ENCODE peak calls at places on chromosomes 5 and 9, in eight cellular contexts. H is prostate gland; N is mesenteric fat pad; X is activated naive CD8-positive, alpha-beta T cell treated with anti-CD3 and anti-CD28 coated beads, Interleukin-2, amount 50 U/mL, for 24 hours; G is stimulated activated CD8-positive, alpha-beta memory T cell treated with anti-CD3 and anti-CD28 coated beads, Interleukin-15, amount 100 ng/mL, for 4 hours; B is endothelial cell; E is CD4-positive, alpha-beta T cell; U is amniotic stem cell. P is an unnamed sample.

GRCh38 chr5:160021818-160022446 is 13.0 kb downstream of the TTC1 start:
- DNase-seq in H (peak), N (no peak), X (peak), G (no peak), B (peak), E (peak), U (peak), P (peak)

GRCh38 chr5:132011561-132012384 is at the start of gene ACSL6:
- DNase-seq in H (no peak), N (no peak), X (peak), G (no peak), B (peak), E (no peak), U (no peak), P (peak)

GRCh38 chr5:128455861-128456361 is 82.1 kb downstream of the FBN2 start:
- DNase-seq in H (no peak), N (no peak), X (no peak), G (no peak), B (no peak), E (no peak), U (no peak), P (no peak)

GRCh38 chr5:145360936-145361335 is 474.2 kb downstream of the PRELID2 start:
- DNase-seq in H (no peak), N (no peak), X (no peak), G (no peak), B (no peak), E (no peak), U (no peak), P (no peak)

GRCh38 chr5:35902032-35902681 is 36.3 kb downstream of the CAPSL start:
- DNase-seq in H (no peak), N (no peak), X (no peak), G (no peak), B (no peak), E (no peak), U (no peak), P (no peak)

GRCh38 chr5:131460867-131461572 is 174.0 kb downstream of the RAPGEF6 start:
- DNase-seq in H (no peak), N (no peak), X (no peak), G (no peak), B (no peak), E (no peak), U (no peak), P (no peak)

GRCh38 chr9:113844466-113844865 is 31.6 kb upstream of the ZNF618 start:
- DNase-seq in H (no peak), N (no peak), X (no peak), G (no peak), B (no peak), E (no peak), U (no peak), P (no peak)

GRCh38 chr5:53335115-53335514 is 145.3 kb upstream of the FST start:
- DNase-seq in H (no peak), N (no peak), X (no peak), G (no peak), B (peak), E (no peak), U (no peak), P (peak)

GRCh38 chr5:154756871-154757646 is 1.9 kb downstream of the LARP1 start:
- DNase-seq in H (peak), N (peak), X (peak), G (peak), B (peak), E (peak), U (no peak), P (peak)

GRCh38 chr9:124782661-124783574 is 6.0 kb downstream of the OLFML2A start:
- DNase-seq in H (no peak), N (peak), X (no peak), G (no peak), B (no peak), E (no peak), U (no peak), P (peak)

GRCh38 chr5:142107729-142108431 is 699 bp upstream of the NDFIP1 start:
- DNase-seq in H (no peak), N (no peak), X (no peak), G (no peak), B (no peak), E (no peak), U (no peak), P (no peak)

GRCh38 chr5:121426153-121426552 is 425.5 kb upstream of the FTMT start:
- DNase-seq in H (no peak), N (no peak), X (no peak), G (no peak), B (no peak), E (no peak), U (no peak), P (no peak)

GRCh38 chr9:129319076-129319937 is 141.2 kb upstream of the IER5L start:
- DNase-seq in H (no peak), N (peak), X (no peak), G (no peak), B (no peak), E (no peak), U (no peak), P (no peak)

GRCh38 chr5:181203842-181204560 is 995 bp downstream of the TRIM7 start:
- DNase-seq in H (no peak), N (no peak), X (no peak), G (no peak), B (no peak), E (no peak), U (no peak), P (peak)

GRCh38 chr5:176895350-176895749 is 3.8 kb downstream of the HK3 start:
- DNase-seq in H (no peak), N (no peak), X (no peak), G (no peak), B (no peak), E (no peak), U (no peak), P (no peak)

GRCh38 chr9:111959960-111960359 is 63.3 kb downstream of the UGCG start:
- DNase-seq in H (no peak), N (no peak), X (no peak), G (no peak), B (no peak), E (no peak), U (no peak), P (no peak)

GRCh38 chr9:84076359-84076758 is 95.8 kb downstream of the RMI1 start:
- DNase-seq in H (no peak), N (no peak), X (no peak), G (no peak), B (no peak), E (no peak), U (no peak), P (no peak)

GRCh38 chr5:72883850-72884249 is 67.4 kb downstream of the TNPO1 start:
- DNase-seq in H (no peak), N (no peak), X (no peak), G (no peak), B (no peak), E (no peak), U (no peak), P (no peak)

GRCh38 chr5:78927657-78928282 is 57.3 kb downstream of the ARSB start:
- DNase-seq in H (no peak), N (no peak), X (no peak), G (no peak), B (no peak), E (no peak), U (no peak), P (peak)

GRCh38 chr9:84000186-84000585 is 19.6 kb downstream of the RMI1 start:
- DNase-seq in H (no peak), N (no peak), X (no peak), G (no peak), B (no peak), E (no peak), U (no peak), P (no peak)

GRCh38 chr5:169701910-169702451 is 64.9 kb downstream of the DOCK2 start:
- DNase-seq in H (no peak), N (no peak), X (no peak), G (no peak), B (no peak), E (no peak), U (no peak), P (peak)

GRCh38 chr9:101705135-101705661 is 33.2 kb downstream of the GRIN3A start:
- DNase-seq in H (peak), N (no peak), X (peak), G (no peak), B (peak), E (no peak), U (no peak), P (peak)

GRCh38 chr9:28024616-28025147 is 451.4 kb upstream of the C9orf72 start:
- DNase-seq in H (no peak), N (no peak), X (no peak), G (no peak), B (no peak), E (no peak), U (no peak), P (no peak)

GRCh38 chr9:98539954-98540353 is 168.8 kb downstream of the GABBR2 start:
- DNase-seq in H (no peak), N (no peak), X (no peak), G (no peak), B (no peak), E (no peak), U (no peak), P (peak)

P was measured in islet precursor cell.